ENCODE peak calls at places on chromosomes 16 and 17, in four cellular contexts. D is body of pancreas, T is prostate gland, F is lower leg skin. L is an unnamed sample.

GRCh38 chr17:7136266-7136877 is 21.8 kb upstream of the ASGR2 start:
- DNase-seq in D (peak; percentile 73), T (peak; percentile 68), F (peak; percentile 64), L (peak; percentile 71)

GRCh38 chr16:67161595-67162058 is 1.9 kb downstream of the FBXL8 start:
- DNase-seq in D (no peak), T (peak; percentile 41), F (no peak), L (no peak)

GRCh38 chr17:9817086-9817485 is 4.8 kb downstream of the GSG1L2 start:
- DNase-seq in D (peak; percentile 16), T (peak; percentile 57), F (no peak), L (no peak)

GRCh38 chr17:2223617-2223927 is 80.0 kb downstream of the SMG6 start:
- DNase-seq in D (no peak), T (no peak), F (no peak), L (no peak)

GRCh38 chr16:89071686-89072182 is 21.9 kb upstream of the ACSF3 start:
- DNase-seq in D (no peak), T (no peak), F (no peak), L (no peak)

GRCh38 chr16:75306102-75306762 is 54.8 kb upstream of the BCAR1 start:
- DNase-seq in D (peak; percentile 63), T (peak; percentile 10), F (no peak), L (no peak)

GRCh38 chr16:74627506-74628220 is 20.7 kb upstream of the GLG1 start:
- DNase-seq in D (peak; percentile 70), T (no peak), F (no peak), L (no peak)

GRCh38 chr16:56950881-56951771 is 10.6 kb upstream of the CETP start:
- DNase-seq in D (peak; percentile 78), T (peak; percentile 60), F (no peak), L (peak; percentile 74)

GRCh38 chr16:47848481-47849109 is 307.2 kb downstream of the ABCC12 start:
- DNase-seq in D (no peak), T (no peak), F (no peak), L (no peak)

GRCh38 chr17:50187403-50187735 is 14.1 kb downstream of the COL1A1 start:
- DNase-seq in D (no peak), T (no peak), F (no peak), L (no peak)

GRCh38 chr17:81420769-81421462 is 25.7 kb downstream of the BAHCC1 start:
- DNase-seq in D (peak; percentile 76), T (no peak), F (no peak), L (peak; percentile 78)
- TF ChIP-seq CTCF in D (no peak), T (no peak), F (no peak), L (no peak)

GRCh38 chr17:41974658-41975057 is 8.1 kb downstream of the CNP start:
- DNase-seq in D (no peak), T (no peak), F (no peak), L (peak; percentile 15)

GRCh38 chr17:41972571-41973411 is 6.2 kb downstream of the CNP start:
- DNase-seq in D (peak; percentile 88), T (peak; percentile 78), F (no peak), L (peak; percentile 51)

GRCh38 chr17:41971721-41972523 is 5.3 kb downstream of the CNP start:
- DNase-seq in D (no peak), T (no peak), F (no peak), L (no peak)

GRCh38 chr17:41974031-41974430 is 7.4 kb downstream of the CNP start:
- DNase-seq in D (no peak), T (no peak), F (no peak), L (no peak)

GRCh38 chr17:41973457-41973856 is 6.9 kb downstream of the CNP start:
- DNase-seq in D (no peak), T (no peak), F (no peak), L (peak; percentile 43)
- TF ChIP-seq POLR2A in D (no peak), T (no peak), F (no peak), L (no peak)

DNA sequence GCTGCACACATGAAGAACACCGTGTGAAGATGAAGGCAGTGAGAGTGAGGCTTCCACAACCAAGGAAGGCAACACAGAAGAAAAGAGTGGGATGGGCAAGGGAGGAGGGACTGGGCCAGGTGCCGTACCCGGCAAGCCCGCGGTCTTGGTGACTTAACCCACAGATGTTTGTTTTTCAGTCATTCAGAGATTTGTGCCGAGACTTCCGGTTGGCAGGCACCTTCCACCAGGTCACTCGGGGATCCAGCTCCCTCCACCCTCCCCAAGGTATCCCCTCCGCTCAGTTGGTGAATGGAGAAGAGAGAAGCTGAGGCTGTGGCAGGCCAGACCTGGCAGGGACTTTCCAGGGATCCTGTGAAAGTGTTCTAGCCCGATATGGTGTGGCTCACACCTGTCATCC is 4.9 kb upstream of the KREMEN2 start:
- DNase-seq in D (no peak), T (no peak), F (no peak), L (no peak)
- TF ChIP-seq CTCF in D (no peak), T (no peak), F (no peak), L (no peak)

GRCh38 chr16:30755955-30756780 is 5.7 kb downstream of the CFAP119 start:
- DNase-seq in D (no peak), T (no peak), F (no peak), L (no peak)
- TF ChIP-seq POLR2A in D (no peak), T (no peak), F (no peak), L (no peak)

GRCh38 chr16:9364721-9365693 is 273.6 kb downstream of the HAPSTR1 start:
- DNase-seq in D (peak; percentile 98), T (peak; percentile 96), F (peak; percentile 88), L (peak; percentile 86)

GRCh38 chr16:9366048-9366969 is 274.9 kb downstream of the HAPSTR1 start:
- DNase-seq in D (peak; percentile 35), T (no peak), F (no peak), L (no peak)

GRCh38 chr16:9362050-9362449 is 270.6 kb downstream of the HAPSTR1 start:
- DNase-seq in D (no peak), T (no peak), F (no peak), L (no peak)

GRCh38 chr16:9360075-9360474 is 268.6 kb downstream of the HAPSTR1 start:
- DNase-seq in D (peak; percentile 17), T (no peak), F (no peak), L (no peak)

GRCh38 chr16:9363520-9363919 is 272.1 kb downstream of the HAPSTR1 start:
- DNase-seq in D (no peak), T (no peak), F (no peak), L (no peak)
- TF ChIP-seq CTCF in D (no peak), T (no peak), F (no peak), L (no peak)

L was measured in heart left ventricle.